ENCODE peak calls at places on chromosomes 12 and 14, in nine cellular contexts. D is IMR-90; K is right atrium auricular region; S is mucosa of descending colon; T is AG09309; O is heart right ventricle; B is stimulated activated CD4-positive, alpha-beta T cell treated with anti-CD3 and anti-CD28 coated beads, Interleukin-12 subunit alpha, Interleukin-12 subunit beta, amount 100 ng/mL, for 24 hours; U is stimulated activated CD8-positive, alpha-beta memory T cell treated with anti-CD3 and anti-CD28 coated beads, Interleukin-4, amount 100 ng/mL, for 1 hour; G is T-helper 17 cell. Q is an unnamed sample.
A peak's percentile ranks its signal among the peaks of the same experiment; 100 is the strongest.

GRCh38 chr14:60183724-60184596 is 18.8 kb upstream of the DHRS7 start:
- DNase-seq in D (peak; percentile 77), K (no peak), S (no peak), T (peak; percentile 49), O (no peak), B (no peak), U (no peak), G (no peak), Q (no peak)

GRCh38 chr12:64390275-64390851 is at the start of gene C12orf56:
- DNase-seq in D (no peak), K (no peak), S (no peak), T (no peak), O (peak; percentile 14), B (no peak), U (no peak), G (no peak), Q (no peak)

GRCh38 chr12:25482637-25483036 is 70.4 kb downstream of the LMNTD1 start:
- DNase-seq in D (no peak), K (no peak), S (no peak), T (no peak), O (no peak), B (no peak), U (no peak), G (no peak), Q (no peak)

GRCh38 chr14:69636718-69637480 is 25.5 kb downstream of the SUSD6 start:
- DNase-seq in D (no peak), K (no peak), S (no peak), T (no peak), O (no peak), B (no peak), U (no peak), G (no peak), Q (no peak)

GRCh38 chr12:591167-591570 is 72.1 kb downstream of the NINJ2 start:
- DNase-seq in D (no peak), K (peak; percentile 77), S (no peak), T (no peak), O (peak; percentile 63), B (no peak), U (no peak), G (no peak), Q (no peak)

GRCh38 chr14:79972230-79972629 is 239.1 kb downstream of the DIO2 start:
- DNase-seq in D (peak; percentile 16), K (no peak), S (no peak), T (no peak), O (no peak), B (no peak), U (no peak), G (no peak), Q (no peak)

GRCh38 chr14:65927871-65928270 is 515.3 kb downstream of the FUT8 start:
- DNase-seq in D (no peak), K (no peak), S (peak; percentile 71), T (no peak), O (no peak), B (peak; percentile 54), U (peak; percentile 53), G (peak; percentile 22), Q (no peak)

GRCh38 chr12:77685112-77685511 is 145.6 kb upstream of the NAV3 start:
- DNase-seq in D (peak; percentile 80), K (peak; percentile 71), S (no peak), T (peak; percentile 58), O (no peak), B (no peak), U (no peak), G (no peak), Q (peak; percentile 63)

GRCh38 chr14:22333408-22334274 is 255.4 kb downstream of the DAD1 start:
- DNase-seq in D (peak; percentile 68), K (no peak), S (no peak), T (no peak), O (no peak), B (no peak), U (no peak), G (no peak), Q (no peak)

Q was measured in ureter.